ENCODE peak calls at places on chromosomes 4 and X, in seven cellular contexts. K, J, B, O, Z, S and I are unnamed samples.

GRCh38 chrX:66053414-66053813 is 13.5 kb upstream of the VSIG4 start:
- DNase-seq in K (no peak), Z (no peak), J (no peak), B (no peak), S (no peak), O (no peak), I (no peak)

GRCh38 chrX:54423161-54423888 is 16.9 kb upstream of the TSR2 start:
- DNase-seq in S (peak), O (no peak), B (no peak), K (no peak), Z (no peak), J (no peak), I (no peak)

GRCh38 chrX:97308161-97308560 is 424.5 kb downstream of the RPA4 start:
- DNase-seq in J (no peak), Z (no peak), B (peak), O (no peak), K (no peak), S (peak), I (no peak)

GRCh38 chr4:109332926-109333464 is 30.5 kb upstream of the COL25A1 start:
- DNase-seq in J (no peak), K (no peak), S (peak), Z (no peak), B (no peak), O (no peak), I (no peak)

GRCh38 chr4:113637823-113638691 is 123.5 kb downstream of the CAMK2D start:
- DNase-seq in Z (no peak), S (no peak), O (no peak), K (no peak), J (no peak), B (no peak), I (no peak)

GRCh38 chr4:94626942-94627341 is 130.8 kb upstream of the BMPR1B start:
- DNase-seq in K (no peak), J (no peak), S (no peak), O (no peak), B (no peak), Z (no peak), I (no peak)

GRCh38 chrX:84363054-84363453 is 139.2 kb downstream of the HDX start:
- DNase-seq in B (peak), J (no peak), S (peak), K (no peak), Z (no peak), O (no peak), I (no peak)

GRCh38 chr4:15793506-15794363 is 15.6 kb downstream of the CD38 start:
- DNase-seq in O (no peak), B (no peak), S (peak), Z (no peak), J (no peak), K (no peak), I (no peak)

GRCh38 chr4:76696109-76696508 is 201.8 kb downstream of the SOWAHB start:
- DNase-seq in O (no peak), J (no peak), Z (no peak), S (no peak), K (no peak), B (peak), I (no peak)

GRCh38 chrX:39814391-39814790 is 283.4 kb downstream of the BCOR start:
- DNase-seq in S (peak), B (no peak), K (no peak), O (no peak), J (no peak), Z (no peak), I (no peak)

GRCh38 chrX:50470103-50471031 is at the start of gene DGKK:
- DNase-seq in K (no peak), J (no peak), Z (no peak), S (no peak), B (no peak), O (peak), I (no peak)

GRCh38 chrX:10172867-10173266 is 16.1 kb downstream of the CLCN4 start:
- DNase-seq in B (no peak), J (no peak), K (no peak), S (peak), Z (no peak), O (no peak), I (no peak)

GRCh38 chr4:102416765-102417164 is 71.5 kb upstream of the SLC39A8 start:
- DNase-seq in Z (no peak), K (no peak), S (no peak), B (no peak), J (no peak), O (no peak), I (no peak)

GRCh38 chr4:68465058-68465457 is 17.8 kb downstream of the TMPRSS11E start:
- DNase-seq in O (no peak), K (no peak), J (no peak), B (no peak), Z (no peak), S (no peak), I (no peak)

GRCh38 chr4:107970063-107970798 is 19.5 kb upstream of the HADH start:
- DNase-seq in Z (no peak), J (no peak), B (no peak), S (peak), O (no peak), K (no peak), I (no peak)

GRCh38 chr4:183155450-183156184 is 56.6 kb downstream of the WWC2 start:
- DNase-seq in B (no peak), J (no peak), S (no peak), O (no peak), K (no peak), Z (no peak), I (no peak)

GRCh38 chr4:168514249-168514852 is 17.5 kb downstream of the PALLD start:
- DNase-seq in O (no peak), J (no peak), Z (no peak), B (no peak), S (peak), K (no peak), I (no peak)

GRCh38 chr4:6192245-6192644 is 8.1 kb downstream of the JAKMIP1 start:
- DNase-seq in Z (no peak), J (no peak), B (no peak), O (peak), K (no peak), S (no peak), I (no peak)

GRCh38 chrX:130176354-130176776 is 4.6 kb downstream of the RAB33A start:
- DNase-seq in Z (no peak), K (no peak), O (no peak), S (no peak), J (no peak), B (no peak), I (no peak)

GRCh38 chrX:9562851-9563250 is 98.0 kb downstream of the TBL1X start:
- DNase-seq in Z (peak), J (no peak), B (peak), O (no peak), S (peak), K (no peak), I (peak)

GRCh38 chr4:23171971-23172370 is 479.2 kb downstream of the GBA3 start:
- DNase-seq in O (no peak), J (no peak), K (no peak), Z (no peak), S (no peak), B (peak), I (no peak)

GRCh38 chr4:85152490-85152889 is 186.0 kb upstream of the WDFY3 start:
- DNase-seq in Z (no peak), S (no peak), O (no peak), B (no peak), J (no peak), K (no peak), I (no peak)

GRCh38 chr4:931194-931959 is 739 bp downstream of the GAK start:
- DNase-seq in B (peak), K (no peak), S (peak), Z (no peak), J (no peak), O (peak), I (no peak)

GRCh38 chr4:929970-930625 is 2.0 kb downstream of the GAK start:
- DNase-seq in J (no peak), K (no peak), B (no peak), S (no peak), Z (no peak), O (no peak), I (no peak)

GRCh38 chr4:931960-932712 is at the start of the genes GAK and TMEM175:
- DNase-seq in Z (peak), B (peak), K (peak), S (peak), J (peak), O (peak), I (peak)

GRCh38 chr4:929096-929765 is 2.9 kb downstream of the GAK start:
- DNase-seq in B (no peak), J (no peak), O (peak), S (no peak), K (no peak), Z (no peak), I (no peak)

DNA sequence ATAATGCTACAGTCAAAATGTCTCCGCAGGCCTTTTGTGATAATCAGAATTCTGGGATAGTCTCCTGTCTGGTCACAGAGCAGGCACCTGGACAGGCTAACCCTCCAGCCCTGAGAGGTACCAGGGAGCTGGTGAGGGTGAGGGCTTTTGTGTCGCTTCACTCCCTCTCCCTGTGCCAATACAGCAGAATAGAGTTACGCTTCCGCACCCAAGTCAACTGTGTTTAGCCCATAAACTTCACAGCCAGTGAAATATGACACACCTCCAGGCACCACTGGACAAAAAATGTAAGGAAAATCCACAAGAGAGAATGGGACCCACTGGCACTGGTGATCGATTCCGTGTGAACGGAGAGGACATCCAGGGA is 1.3 kb downstream of the GAK start:
- DNase-seq in J (no peak), S (no peak), K (no peak), B (no peak), Z (no peak), O (peak), I (no peak)
- H3K27ac ChIP-seq in J (peak), S (peak), K (peak), B (peak), Z (peak), O (peak), I (peak)

GRCh38 chrX:71183341-71183740 is 38.7 kb downstream of the NLGN3 start:
- DNase-seq in B (no peak), S (peak), J (no peak), O (no peak), Z (no peak), K (no peak), I (no peak)
- H3K4me3 ChIP-seq in B (no peak), S (no peak), J (no peak), O (no peak), Z (no peak), K (no peak), I (no peak)

GRCh38 chr4:101081695-101082369 is 265.5 kb downstream of the PPP3CA start:
- DNase-seq in K (no peak), O (no peak), B (no peak), S (no peak), Z (no peak), J (no peak), I (no peak)

GRCh38 chr4:101076032-101076431 is 271.3 kb downstream of the PPP3CA start:
- DNase-seq in B (no peak), J (no peak), K (no peak), S (no peak), Z (no peak), O (no peak), I (no peak)

GRCh38 chr4:101075536-101075935 is 271.8 kb downstream of the PPP3CA start:
- DNase-seq in K (no peak), J (no peak), S (no peak), O (no peak), Z (no peak), B (no peak), I (no peak)

GRCh38 chr4:101078950-101079349 is 268.4 kb downstream of the PPP3CA start:
- DNase-seq in B (no peak), O (no peak), J (no peak), S (no peak), Z (no peak), K (no peak), I (no peak)

DNA sequence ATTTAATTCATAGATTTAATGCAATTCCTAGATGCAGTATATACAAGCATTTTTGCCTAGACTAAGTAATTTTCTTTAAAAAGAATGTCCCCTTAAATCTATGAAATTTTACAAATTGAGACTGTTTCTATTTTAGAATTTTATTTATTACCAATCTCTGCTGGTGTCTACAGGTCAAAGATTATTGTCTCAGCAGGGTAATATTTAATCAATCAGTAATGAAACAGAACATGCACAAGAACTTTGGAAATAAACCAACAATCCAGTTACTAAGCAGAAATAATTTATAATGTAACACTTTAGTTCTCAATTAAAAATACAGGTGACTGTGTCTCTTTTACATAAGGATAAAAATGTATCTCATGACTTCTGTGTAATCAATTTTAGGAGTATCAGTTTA is 266.2 kb downstream of the PPP3CA start:
- DNase-seq in O (no peak), J (no peak), S (no peak), K (no peak), B (no peak), Z (no peak), I (no peak)
- H3K27ac ChIP-seq in O (no peak), J (no peak), S (no peak), K (no peak), B (no peak), Z (no peak), I (no peak)

GRCh38 chrX:48676106-48676892 is 7.3 kb upstream of the WAS start:
- DNase-seq in B (peak), K (peak), Z (peak), O (peak), J (peak), S (peak), I (peak)

GRCh38 chrX:48681539-48682183 is 1.9 kb upstream of the WAS start:
- DNase-seq in B (no peak), Z (no peak), S (no peak), K (no peak), J (no peak), O (no peak), I (no peak)

GRCh38 chrX:48676893-48677270 is 6.7 kb upstream of the WAS start:
- DNase-seq in B (no peak), J (no peak), O (peak), S (no peak), K (peak), Z (no peak), I (no peak)

GRCh38 chrX:48683411-48683982 is at the start of gene WAS:
- DNase-seq in K (peak), O (no peak), S (no peak), J (no peak), Z (no peak), B (no peak), I (no peak)

GRCh38 chrX:48677456-48678030 is 6.1 kb upstream of the WAS start:
- DNase-seq in S (no peak), B (no peak), O (no peak), Z (no peak), K (no peak), J (no peak), I (no peak)
- H3K4me3 ChIP-seq in S (peak), B (no peak), O (peak), Z (peak), K (peak), J (peak), I (peak)

GRCh38 chr4:142923619-142924018 is 77.5 kb upstream of the INPP4B start:
- DNase-seq in K (no peak), O (no peak), S (no peak), J (no peak), B (no peak), Z (no peak), I (no peak)

GRCh38 chr4:142922720-142923119 is 76.6 kb upstream of the INPP4B start:
- DNase-seq in B (no peak), S (no peak), O (no peak), J (no peak), Z (no peak), K (no peak), I (no peak)

DNA sequence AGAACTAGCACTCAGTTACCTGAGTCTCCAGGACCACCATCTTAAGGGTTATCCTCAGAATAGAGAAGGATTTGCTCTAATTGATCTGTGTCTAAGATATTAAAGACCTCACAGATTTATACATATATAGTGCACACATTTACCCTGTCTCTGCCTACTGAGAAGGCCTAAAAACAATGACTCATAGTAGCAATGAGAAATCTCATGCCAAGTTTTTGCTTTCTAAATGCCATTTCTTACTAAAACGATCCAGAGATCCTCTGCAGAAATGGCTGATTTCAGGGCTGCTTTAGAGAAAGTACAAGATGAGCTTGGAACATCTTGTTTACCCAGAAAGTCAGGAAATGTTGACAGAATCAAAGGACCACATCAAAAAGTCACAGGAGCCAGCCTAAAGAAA is 79.1 kb upstream of the INPP4B start:
- DNase-seq in J (no peak), O (no peak), S (no peak), B (peak), Z (no peak), K (no peak), I (no peak)
- H3K27ac ChIP-seq in J (no peak), O (no peak), S (no peak), B (no peak), Z (no peak), K (no peak), I (no peak)

GRCh38 chr4:146621-147020 is 22.3 kb downstream of the ZNF718 start:
- DNase-seq in O (no peak), K (no peak), S (no peak), J (no peak), Z (no peak), B (no peak), I (no peak)
- H3K4me3 ChIP-seq in O (peak), K (no peak), S (no peak), J (no peak), Z (no peak), B (no peak), I (no peak)

GRCh38 chr4:185730849-185731608 is 81.0 kb downstream of the SORBS2 start:
- DNase-seq in Z (no peak), B (no peak), O (no peak), K (no peak), J (no peak), S (peak), I (no peak)

GRCh38 chr4:185726931-185727330 is 85.1 kb downstream of the SORBS2 start:
- DNase-seq in Z (no peak), B (no peak), K (no peak), O (no peak), S (no peak), J (no peak), I (no peak)

GRCh38 chr4:185729300-185729912 is 82.6 kb downstream of the SORBS2 start:
- DNase-seq in S (peak), K (no peak), B (no peak), O (no peak), Z (no peak), J (no peak), I (no peak)

GRCh38 chr4:185728886-185729285 is 83.1 kb downstream of the SORBS2 start:
- DNase-seq in K (no peak), B (no peak), J (no peak), Z (no peak), O (no peak), S (no peak), I (no peak)

DNA sequence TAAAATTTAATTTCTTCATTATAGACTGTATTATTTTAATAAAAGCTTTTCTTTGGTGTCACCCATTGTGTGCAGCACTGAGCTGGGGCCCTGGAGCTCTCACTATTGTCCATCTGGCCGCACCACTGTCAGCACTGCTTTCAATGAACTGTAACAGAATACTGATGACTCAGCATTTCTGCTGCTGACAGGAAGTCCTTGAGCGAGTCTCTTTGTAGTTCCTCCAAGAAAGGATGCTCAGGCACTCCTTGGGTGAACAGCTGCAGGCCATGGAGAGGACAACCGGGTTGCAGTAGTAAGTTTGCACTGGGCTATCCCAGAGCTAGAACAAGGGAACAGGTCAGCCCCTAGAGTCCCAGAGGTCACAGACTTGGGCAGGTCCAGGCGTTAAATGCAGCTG is 81.6 kb downstream of the SORBS2 start:
- DNase-seq in K (no peak), S (peak), J (no peak), B (peak), O (no peak), Z (no peak), I (no peak)
- H3K27ac ChIP-seq in K (no peak), S (peak), J (no peak), B (no peak), O (no peak), Z (peak), I (no peak)

GRCh38 chr4:8283631-8284121 is 14.1 kb downstream of the HTRA3 start:
- DNase-seq in K (no peak), J (no peak), Z (no peak), O (peak), B (no peak), S (no peak), I (peak)
- H3K4me3 ChIP-seq in K (no peak), J (no peak), Z (no peak), O (no peak), B (no peak), S (no peak), I (no peak)